ENCODE peak calls at places on chromosomes 2 and 18, in ten cellular contexts. J is activated naive CD8-positive, alpha-beta T cell treated with anti-CD3 and anti-CD28 coated beads, Interleukin-2, amount 50 U/mL, for 24 hours; A is head of caudate nucleus; H is NCI-H460; Z is Caki2; C is endothelial cell; L is NCI-H2171; Y is Peyer's patch; P is smooth muscle cell of the brain vasculature; O is mesendoderm. Q is an unnamed sample.
A peak's percentile ranks its signal among the peaks of the same experiment; 100 is the strongest.

GRCh38 chr2:166090900-166091299 is 36.9 kb downstream of the SCN1A start:
- DNase-seq in J (no peak), A (peak; percentile 23), H (no peak), Z (no peak), C (no peak), L (no peak), Y (no peak), P (no peak), O (no peak), Q (peak; percentile 57)

GRCh38 chr18:51522821-51523220 is 325.3 kb upstream of the MEX3C start:
- DNase-seq in J (no peak), A (no peak), H (no peak), Z (no peak), C (no peak), L (no peak), Y (no peak), P (no peak), O (peak; percentile 48), Q (no peak)

GRCh38 chr2:97005353-97005752 is 19.0 kb upstream of the FAM178B start:
- DNase-seq in J (no peak), A (no peak), H (no peak), Z (no peak), C (peak; percentile 15), L (no peak), Y (no peak), P (no peak), O (peak; percentile 16), Q (peak; percentile 1)

GRCh38 chr18:47545613-47546012 is 294.2 kb upstream of the SKOR2 start:
- DNase-seq in J (no peak), A (no peak), H (no peak), Z (no peak), C (no peak), L (no peak), Y (no peak), P (no peak), O (peak; percentile 51), Q (peak; percentile 65)

GRCh38 chr2:65025453-65026128 is 30.6 kb upstream of the CEP68 start:
- DNase-seq in J (no peak), A (no peak), H (no peak), Z (no peak), C (no peak), L (no peak), Y (peak; percentile 28), P (no peak), O (no peak), Q (no peak)

GRCh38 chr2:54329482-54330225 is 73.6 kb upstream of the TSPYL6 start:
- DNase-seq in J (no peak), A (no peak), H (no peak), Z (no peak), C (no peak), L (no peak), Y (no peak), P (no peak), O (peak; percentile 71), Q (no peak)

GRCh38 chr2:31764169-31764568 is 183.4 kb upstream of the SRD5A2 start:
- DNase-seq in J (no peak), A (no peak), H (no peak), Z (no peak), C (no peak), L (no peak), Y (no peak), P (no peak), O (no peak), Q (no peak)

GRCh38 chr2:27715318-27716165 is 51.9 kb downstream of the SLC4A1AP start:
- DNase-seq in J (peak; percentile 47), A (peak; percentile 63), H (no peak), Z (no peak), C (peak; percentile 44), L (peak; percentile 37), Y (no peak), P (no peak), O (peak; percentile 34), Q (peak; percentile 61)

GRCh38 chr2:210922419-210922818 is 366.0 kb downstream of the CPS1 start:
- DNase-seq in J (no peak), A (no peak), H (no peak), Z (no peak), C (no peak), L (no peak), Y (no peak), P (no peak), O (no peak), Q (no peak)

GRCh38 chr18:36580266-36580665 is 248.5 kb downstream of the TPGS2 start:
- DNase-seq in J (no peak), A (no peak), H (no peak), Z (no peak), C (no peak), L (no peak), Y (no peak), P (no peak), O (no peak), Q (peak; percentile 44)

GRCh38 chr18:41594582-41594981 is 360.5 kb upstream of the PIK3C3 start:
- DNase-seq in J (no peak), A (no peak), H (no peak), Z (no peak), C (no peak), L (peak; percentile 36), Y (no peak), P (no peak), O (no peak), Q (peak; percentile 66)

GRCh38 chr18:69257861-69258458 is 142.7 kb upstream of the DOK6 start:
- DNase-seq in J (no peak), A (no peak), H (peak; percentile 46), Z (no peak), C (no peak), L (peak; percentile 45), Y (no peak), P (no peak), O (no peak), Q (peak; percentile 42)

GRCh38 chr2:214378455-214379103 is 32.3 kb upstream of the VWC2L start:
- DNase-seq in J (no peak), A (no peak), H (no peak), Z (no peak), C (no peak), L (peak; percentile 25), Y (no peak), P (no peak), O (peak; percentile 13), Q (peak; percentile 75)

GRCh38 chr2:148253716-148254115 is 232.8 kb downstream of the MBD5 start:
- DNase-seq in J (no peak), A (no peak), H (no peak), Z (peak; percentile 74), C (no peak), L (peak; percentile 32), Y (no peak), P (no peak), O (peak; percentile 54), Q (peak; percentile 40)

GRCh38 chr18:51621103-51621969 is 423.9 kb upstream of the MEX3C start:
- DNase-seq in J (peak; percentile 45), A (peak; percentile 89), H (peak; percentile 34), Z (peak; percentile 8), C (peak; percentile 75), L (peak; percentile 75), Y (peak; percentile 19), P (no peak), O (peak; percentile 77), Q (peak; percentile 94)

GRCh38 chr2:155913356-155913755 is 419.2 kb downstream of the NR4A2 start:
- DNase-seq in J (no peak), A (no peak), H (no peak), Z (no peak), C (no peak), L (no peak), Y (no peak), P (no peak), O (no peak), Q (no peak)

GRCh38 chr2:80105020-80105419 is 199.5 kb downstream of the LRRTM1 start:
- DNase-seq in J (no peak), A (no peak), H (no peak), Z (no peak), C (no peak), L (no peak), Y (no peak), P (no peak), O (no peak), Q (no peak)

GRCh38 chr18:30465131-30465530 is 577.4 kb downstream of the DSC3 start:
- DNase-seq in J (no peak), A (no peak), H (no peak), Z (no peak), C (no peak), L (no peak), Y (no peak), P (no peak), O (no peak), Q (no peak)

GRCh38 chr2:27420996-27421395 is 7.4 kb upstream of the NRBP1 start:
- DNase-seq in J (no peak), A (no peak), H (no peak), Z (no peak), C (no peak), L (no peak), Y (no peak), P (no peak), O (no peak), Q (no peak)

GRCh38 chr2:101406867-101407266 is 19.6 kb upstream of the CREG2 start:
- DNase-seq in J (no peak), A (no peak), H (no peak), Z (peak; percentile 43), C (no peak), L (no peak), Y (no peak), P (no peak), O (peak; percentile 60), Q (no peak)

GRCh38 chr2:70443726-70444125 is 109.9 kb downstream of the TGFA start:
- DNase-seq in J (no peak), A (no peak), H (no peak), Z (no peak), C (no peak), L (no peak), Y (no peak), P (no peak), O (no peak), Q (no peak)

GRCh38 chr2:191264647-191265079 is 19.5 kb downstream of the MYO1B start:
- DNase-seq in J (no peak), A (no peak), H (no peak), Z (peak; percentile 37), C (no peak), L (no peak), Y (no peak), P (peak; percentile 60), O (no peak), Q (no peak)

GRCh38 chr18:2240311-2240705 is 331.0 kb downstream of the METTL4 start:
- DNase-seq in J (no peak), A (no peak), H (no peak), Z (no peak), C (no peak), L (no peak), Y (no peak), P (no peak), O (no peak), Q (no peak)

GRCh38 chr2:68799615-68800400 is 65.2 kb downstream of the ARHGAP25 start:
- DNase-seq in J (no peak), A (no peak), H (no peak), Z (no peak), C (no peak), L (no peak), Y (no peak), P (no peak), O (peak; percentile 38), Q (peak; percentile 91)

GRCh38 chr2:33212151-33212550 is 264.3 kb upstream of the RASGRP3 start:
- DNase-seq in J (no peak), A (no peak), H (peak; percentile 41), Z (peak; percentile 49), C (no peak), L (no peak), Y (no peak), P (peak; percentile 79), O (no peak), Q (peak; percentile 7)

Q was measured in NCI-H69.